ENCODE peak calls at places on chromosomes 16 and 17, in five cellular contexts. T is GM12864, U is SHP77, L is ACHN, X is cardiac septum. D is an unnamed sample.

GRCh38 chr16:67190041-67190440 is at the start of gene EXOC3L1:
- DNase-seq in X (no peak), T (no peak), U (peak; percentile 33), L (no peak), D (no peak)

GRCh38 chr16:50802000-50802399 is 60.1 kb downstream of the CYLD start:
- DNase-seq in U (no peak), X (no peak), L (no peak), T (no peak), D (no peak)

GRCh38 chr17:17367931-17368330 is 64.8 kb downstream of the NT5M start:
- DNase-seq in U (no peak), L (no peak), T (no peak), X (no peak), D (no peak)

GRCh38 chr17:2050871-2051387 is 4.0 kb upstream of the HIC1 start:
- DNase-seq in L (peak; percentile 40), X (no peak), U (peak; percentile 58), T (no peak), D (no peak)

GRCh38 chr16:66176731-66177130 is 189.8 kb upstream of the CDH5 start:
- DNase-seq in T (no peak), U (no peak), L (no peak), X (no peak), D (no peak)

GRCh38 chr16:12893050-12893750 is 8.2 kb upstream of the SHISA9 start:
- DNase-seq in T (no peak), X (no peak), L (no peak), U (no peak), D (no peak)

GRCh38 chr16:7182510-7183109 is 150.0 kb upstream of the RBFOX1 start:
- DNase-seq in U (no peak), X (no peak), T (no peak), L (peak; percentile 41), D (no peak)

GRCh38 chr16:425082-425718 is at the start of gene RAB11FIP3:
- DNase-seq in L (peak; percentile 80), X (peak; percentile 93), T (peak; percentile 42), U (peak; percentile 82), D (no peak)

GRCh38 chr16:78609542-78610253 is 510.2 kb downstream of the WWOX start:
- DNase-seq in U (no peak), T (no peak), L (no peak), X (no peak), D (no peak)

GRCh38 chr17:37516131-37516561 is 26.5 kb downstream of the DUSP14 start:
- DNase-seq in U (no peak), L (no peak), T (no peak), X (no peak), D (no peak)

GRCh38 chr17:28112199-28112995 is 69.9 kb downstream of the NLK start:
- DNase-seq in L (no peak), X (no peak), T (no peak), U (no peak), D (no peak)

GRCh38 chr17:6187836-6188235 is 117.7 kb downstream of the WSCD1 start:
- DNase-seq in T (no peak), X (no peak), U (no peak), L (no peak), D (no peak)

GRCh38 chr17:71405101-71405500 is 715.7 kb upstream of the SOX9 start:
- DNase-seq in U (no peak), L (no peak), T (no peak), X (no peak), D (no peak)

GRCh38 chr17:2571523-2572303 is 21.7 kb upstream of the PAFAH1B1 start:
- DNase-seq in L (no peak), T (peak; percentile 48), U (no peak), X (no peak), D (no peak)

GRCh38 chr17:48262982-48263586 is 155.5 kb downstream of the SNX11 start:
- DNase-seq in U (peak; percentile 59), T (no peak), X (no peak), L (peak; percentile 58), D (no peak)

GRCh38 chr17:72510454-72511016 is 389.7 kb downstream of the SOX9 start:
- DNase-seq in L (peak; percentile 14), T (no peak), X (no peak), U (no peak), D (no peak)

GRCh38 chr17:74373838-74374606 is 6.7 kb downstream of the GPR142 start:
- DNase-seq in X (no peak), T (no peak), L (no peak), U (peak; percentile 94), D (no peak)

GRCh38 chr16:9050102-9050830 is 41.2 kb upstream of the HAPSTR1 start:
- DNase-seq in X (no peak), U (no peak), L (peak; percentile 25), T (no peak), D (no peak)

GRCh38 chr17:81731271-81731670 is 19.2 kb downstream of the SLC25A10 start:
- DNase-seq in U (no peak), T (no peak), L (no peak), X (no peak), D (no peak)

GRCh38 chr16:49352923-49353322 is 20.7 kb upstream of the C16orf78 start:
- DNase-seq in X (peak; percentile 38), L (peak; percentile 23), U (no peak), T (no peak), D (no peak)

GRCh38 chr17:1002412-1002753 is 5.5 kb downstream of the TIMM22 start:
- DNase-seq in L (no peak), T (no peak), X (no peak), U (no peak), D (no peak)

GRCh38 chr16:27414803-27415431 is 12.9 kb downstream of the IL21R start:
- DNase-seq in L (no peak), X (no peak), T (no peak), U (no peak), D (no peak)

GRCh38 chr17:56594528-56595418 is 1.3 kb downstream of the NOG start:
- DNase-seq in X (no peak), T (no peak), U (no peak), L (peak; percentile 59), D (no peak)

GRCh38 chr17:51684214-51684613 is 423.9 kb downstream of the UTP18 start:
- DNase-seq in T (no peak), L (no peak), X (no peak), U (no peak), D (no peak)

GRCh38 chr17:2192367-2193028 is 111.1 kb downstream of the SMG6 start:
- DNase-seq in X (no peak), L (peak; percentile 94), T (peak; percentile 31), U (no peak), D (no peak)

GRCh38 chr17:45372325-45372869 is 55.6 kb upstream of the MAP3K14 start:
- DNase-seq in U (no peak), L (peak; percentile 29), X (no peak), T (no peak), D (no peak)

D was measured in esophagus squamous epithelium.